ENCODE peak calls at places on chromosomes 5 and 9, in four cellular contexts. A is HepG2, V is GM12878, Q is GM23338. S is an unnamed sample.

GRCh38 chr5:164013077-164013670 is 507.8 kb downstream of the MAT2B start:
- DNase-seq in Q (peak), A (peak), V (peak), S (peak)

GRCh38 chr5:17061973-17062470 is 125.9 kb upstream of the MYO10 start:
- DNase-seq in V (no peak), Q (no peak), A (no peak), S (no peak)

GRCh38 chr5:44891116-44891515 is 82.4 kb downstream of the MRPS30 start:
- DNase-seq in V (no peak), Q (no peak), A (no peak), S (no peak)

GRCh38 chr5:176535101-176535654 is 2.0 kb downstream of the RNF44 start:
- DNase-seq in A (no peak), Q (no peak), V (peak), S (no peak)

GRCh38 chr5:131382407-131383395 is 118.8 kb downstream of the CDC42SE2 start:
- DNase-seq in A (peak), Q (peak), V (peak), S (no peak)

GRCh38 chr5:476102-476813 is 33.3 kb downstream of the EXOC3 start:
- DNase-seq in V (no peak), Q (no peak), A (no peak), S (no peak)

GRCh38 chr9:127875306-127875966 is 2.0 kb downstream of the AK1 start:
- DNase-seq in Q (no peak), A (no peak), V (no peak), S (no peak)

GRCh38 chr9:80811003-80811402 is 878.3 kb downstream of the TLE1 start:
- DNase-seq in A (no peak), V (no peak), Q (no peak), S (no peak)

GRCh38 chr5:14351845-14352712 is 208.9 kb downstream of the TRIO start:
- DNase-seq in Q (peak), V (no peak), A (peak), S (peak)

GRCh38 chr5:52842111-52842510 is 54.4 kb downstream of the ITGA1 start:
- DNase-seq in V (no peak), A (no peak), Q (no peak), S (no peak)

GRCh38 chr5:61280205-61280604 is 51.9 kb upstream of the ZSWIM6 start:
- DNase-seq in A (no peak), V (no peak), Q (no peak), S (peak)

GRCh38 chr5:143196601-143197259 is 206.8 kb downstream of the NR3C1 start:
- DNase-seq in V (no peak), A (peak), Q (no peak), S (no peak)

GRCh38 chr9:33202552-33203300 is 35.6 kb upstream of the B4GALT1 start:
- DNase-seq in A (no peak), V (peak), Q (peak), S (no peak)

GRCh38 chr9:6049798-6050197 is 34.4 kb upstream of the RANBP6 start:
- DNase-seq in Q (peak), V (peak), A (peak), S (no peak)

GRCh38 chr9:70135176-70135575 is 91.5 kb downstream of the MAMDC2 start:
- DNase-seq in Q (no peak), V (no peak), A (no peak), S (no peak)

GRCh38 chr9:136082496-136083361 is 12.4 kb downstream of the NACC2 start:
- DNase-seq in Q (no peak), A (no peak), V (no peak), S (no peak)

GRCh38 chr9:89189215-89189614 is 10.6 kb upstream of the SHC3 start:
- DNase-seq in V (no peak), Q (no peak), A (no peak), S (no peak)

GRCh38 chr5:156475831-156476551 is 149.0 kb downstream of the SGCD start:
- DNase-seq in V (no peak), Q (peak), A (no peak), S (no peak)

GRCh38 chr9:106535439-106535838 is 327.5 kb upstream of the ZNF462 start:
- DNase-seq in A (no peak), V (no peak), Q (peak), S (no peak)

GRCh38 chr5:100992354-100992753 is 89.3 kb upstream of the ST8SIA4 start:
- DNase-seq in V (no peak), A (no peak), Q (no peak), S (no peak)
- TF ChIP-seq EZH2 in V (no peak), A (no peak), Q (no peak), S (no peak)

GRCh38 chr5:116437922-116438578 is 136.6 kb downstream of the SEMA6A start:
- DNase-seq in A (no peak), Q (peak), V (no peak), S (no peak)

GRCh38 chr5:116440329-116440895 is 134.2 kb downstream of the SEMA6A start:
- DNase-seq in V (no peak), Q (no peak), A (no peak), S (no peak)

GRCh38 chr5:116439891-116440290 is 134.7 kb downstream of the SEMA6A start:
- DNase-seq in V (no peak), Q (no peak), A (no peak), S (no peak)

GRCh38 chr5:116437351-116437705 is 137.3 kb downstream of the SEMA6A start:
- DNase-seq in Q (no peak), A (no peak), V (no peak), S (no peak)

GRCh38 chr5:116438979-116439554 is 135.6 kb downstream of the SEMA6A start:
- DNase-seq in Q (no peak), A (no peak), V (no peak), S (no peak)
- H3K27ac ChIP-seq in Q (no peak), A (no peak), V (no peak), S (no peak)

DNA sequence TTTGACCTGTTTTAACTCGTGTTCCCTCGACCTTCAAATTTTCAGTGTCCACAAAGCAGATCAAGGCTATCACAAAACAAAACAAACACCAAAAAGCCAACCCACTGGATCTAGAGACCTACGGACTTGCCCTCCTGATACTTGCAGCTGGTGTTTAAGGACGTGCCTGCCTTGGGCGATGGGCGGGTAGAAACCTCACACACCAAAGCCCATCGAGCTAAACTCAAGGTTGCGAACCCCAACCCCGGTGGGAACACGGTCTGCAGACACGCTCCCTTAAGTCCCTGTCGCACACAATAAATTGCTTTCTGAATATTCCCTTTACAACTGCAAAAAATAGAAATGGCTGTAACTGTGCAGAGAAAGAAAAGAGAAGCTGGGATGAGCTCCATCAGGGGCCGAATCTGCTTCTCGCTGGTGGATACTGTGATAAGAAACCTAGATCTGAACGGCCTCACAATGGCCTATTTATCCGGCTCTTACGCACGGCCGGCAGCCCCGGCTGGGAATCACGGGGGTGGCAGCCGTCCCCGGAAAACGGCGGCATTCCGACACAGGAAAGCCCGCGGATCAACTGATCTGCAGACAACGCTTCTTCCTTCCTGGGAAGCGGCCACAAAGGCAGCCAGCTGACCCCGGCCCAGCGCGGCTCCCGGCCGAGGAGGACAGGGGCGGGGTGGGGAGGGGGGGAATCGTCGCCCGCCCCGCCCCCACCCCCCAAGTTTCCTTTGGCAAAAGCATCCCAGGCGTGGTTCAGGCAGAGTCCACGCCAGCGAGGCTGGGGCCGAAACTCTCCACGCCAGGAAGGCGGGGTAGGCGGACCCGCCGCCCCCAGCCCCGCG is 247.4 kb upstream of the ANKRD55 start:
- DNase-seq in Q (peak), V (peak), A (peak), S (no peak)
- TF ChIP-seq POLR2AphosphoS5 in Q (peak), V (no peak), A (peak), S (no peak)

GRCh38 chr9:131017067-131017466 is 8.1 kb downstream of the LAMC3 start:
- DNase-seq in V (no peak), A (no peak), Q (peak), S (no peak)
- TF ChIP-seq EZH2 in V (no peak), A (no peak), Q (no peak), S (no peak)

GRCh38 chr5:93191016-93191415 is 390.0 kb downstream of the NR2F1-AS1 start:
- DNase-seq in A (no peak), V (no peak), Q (peak), S (no peak)

GRCh38 chr5:93186031-93186682 is 394.9 kb downstream of the NR2F1-AS1 start:
- DNase-seq in A (no peak), Q (no peak), V (no peak), S (no peak)

GRCh38 chr5:93191426-93191825 is 389.6 kb downstream of the NR2F1-AS1 start:
- DNase-seq in Q (no peak), A (no peak), V (no peak), S (no peak)

GRCh38 chr5:93189707-93190120 is 391.3 kb downstream of the NR2F1-AS1 start:
- DNase-seq in V (no peak), Q (no peak), A (peak), S (no peak)

GRCh38 chr5:93188876-93189485 is 392.0 kb downstream of the NR2F1-AS1 start:
- DNase-seq in V (no peak), A (no peak), Q (no peak), S (no peak)
- H3K27ac ChIP-seq in V (no peak), A (no peak), Q (no peak), S (no peak)

GRCh38 chr5:2266668-2267240 is 384.0 kb upstream of the IRX4 start:
- DNase-seq in Q (no peak), A (no peak), V (no peak), S (no peak)
- TF ChIP-seq POLR2AphosphoS5 in Q (no peak), A (no peak), V (no peak), S (no peak)

GRCh38 chr5:3031733-3032378 is 280.4 kb upstream of the IRX2 start:
- DNase-seq in A (no peak), V (no peak), Q (no peak), S (no peak)
- TF ChIP-seq EZH2 in A (no peak), V (no peak), Q (no peak), S (no peak)

GRCh38 chr5:43773032-43773830 is 170.3 kb downstream of the NNT start:
- DNase-seq in A (peak), Q (peak), V (no peak), S (peak)
- H3K27ac ChIP-seq in A (no peak), Q (peak), V (no peak), S (peak)